ENCODE peak calls at places on chromosomes 7 and 10, in ten cellular contexts. T, J, Q, V, Y, Z, E, A, L and W are unnamed samples.

GRCh38 chr10:8088504-8088903 is 34.0 kb downstream of the GATA3 start:
- DNase-seq in T (no peak), J (no peak), Q (peak; percentile 4), V (no peak), Y (no peak), Z (no peak), E (no peak), A (no peak), L (no peak), W (no peak)

GRCh38 chr7:114759347-114760062 is 162.4 kb upstream of the MDFIC start:
- DNase-seq in T (no peak), J (no peak), Q (no peak), V (no peak), Y (no peak), Z (no peak), E (no peak), A (no peak), L (no peak), W (no peak)

GRCh38 chr7:143325215-143325614 is 9.3 kb downstream of the CLCN1 start:
- DNase-seq in T (no peak), J (no peak), Q (no peak), V (no peak), Y (no peak), Z (no peak), E (no peak), A (no peak), L (no peak), W (no peak)

GRCh38 chr7:23247602-23248335 is 1.2 kb downstream of the GPNMB start:
- DNase-seq in T (no peak), J (peak; percentile 38), Q (no peak), V (no peak), Y (peak; percentile 45), Z (no peak), E (no peak), A (peak; percentile 10), L (no peak), W (no peak)

GRCh38 chr7:23469961-23470250 is 385 bp downstream of the IGF2BP3 start:
- DNase-seq in T (peak; percentile 17), J (no peak), Q (no peak), V (peak; percentile 8), Y (no peak), Z (no peak), E (no peak), A (no peak), L (no peak), W (no peak)

GRCh38 chr7:31017036-31017747 is 34.9 kb upstream of the ADCYAP1R1 start:
- DNase-seq in T (no peak), J (no peak), Q (no peak), V (no peak), Y (no peak), Z (no peak), E (no peak), A (no peak), L (no peak), W (no peak)

GRCh38 chr10:31101123-31101522 is 69.5 kb upstream of the ZNF438 start:
- DNase-seq in T (no peak), J (peak; percentile 78), Q (peak; percentile 49), V (peak; percentile 48), Y (no peak), Z (peak; percentile 82), E (no peak), A (no peak), L (no peak), W (no peak)

GRCh38 chr7:132065193-132065972 is 509.0 kb upstream of the PODXL start:
- DNase-seq in T (no peak), J (peak; percentile 97), Q (no peak), V (no peak), Y (no peak), Z (peak; percentile 97), E (no peak), A (peak; percentile 53), L (peak; percentile 94), W (peak; percentile 62)